ENCODE peak calls at places on chromosomes 1 and 21, in nine cellular contexts. One of them, this sample, is unnamed.

GRCh38 chr1:212614398-212615091 is 6.0 kb downstream of the ATF3 start:
- DNase-seq in CD8-positive, alpha-beta memory T cell: no peak
- DNase-seq in lower leg skin: no peak
- DNase-seq in stimulated activated CD4-positive, alpha-beta T cell treated with anti-CD3 and anti-CD28 coated beads, TNF-alpha, amount 100 ng/mL, for 24 hours: no peak
- DNase-seq in ELR: no peak
- DNase-seq in EH: no peak
- DNase-seq in cardiac septum: no peak
- DNase-seq in AML-193: no peak
- DNase-seq in activated T-cell treated with anti-CD3 and anti-CD28 coated beads for 1 hour: no peak
- DNase-seq in this sample: no peak

GRCh38 chr1:205360166-205360565 is 3.4 kb upstream of the KLHDC8A start:
- DNase-seq in CD8-positive, alpha-beta memory T cell: no peak
- DNase-seq in lower leg skin: no peak
- DNase-seq in stimulated activated CD4-positive, alpha-beta T cell treated with anti-CD3 and anti-CD28 coated beads, TNF-alpha, amount 100 ng/mL, for 24 hours: no peak
- DNase-seq in ELR: no peak
- DNase-seq in EH: no peak
- DNase-seq in cardiac septum: no peak
- DNase-seq in AML-193: no peak
- DNase-seq in activated T-cell treated with anti-CD3 and anti-CD28 coated beads for 1 hour: no peak
- DNase-seq in this sample: no peak

GRCh38 chr21:41142051-41142795 is 25.7 kb upstream of the BACE2 start:
- DNase-seq in CD8-positive, alpha-beta memory T cell: no peak
- DNase-seq in lower leg skin: peak; percentile 37
- DNase-seq in stimulated activated CD4-positive, alpha-beta T cell treated with anti-CD3 and anti-CD28 coated beads, TNF-alpha, amount 100 ng/mL, for 24 hours: no peak
- DNase-seq in ELR: no peak
- DNase-seq in EH: peak; percentile 59
- DNase-seq in cardiac septum: no peak
- DNase-seq in AML-193: no peak
- DNase-seq in activated T-cell treated with anti-CD3 and anti-CD28 coated beads for 1 hour: no peak
- DNase-seq in this sample: no peak

GRCh38 chr1:242824435-242824834 is 299.9 kb upstream of the PLD5 start:
- DNase-seq in CD8-positive, alpha-beta memory T cell: no peak
- DNase-seq in lower leg skin: no peak
- DNase-seq in stimulated activated CD4-positive, alpha-beta T cell treated with anti-CD3 and anti-CD28 coated beads, TNF-alpha, amount 100 ng/mL, for 24 hours: no peak
- DNase-seq in ELR: peak; percentile 23
- DNase-seq in EH: no peak
- DNase-seq in cardiac septum: no peak
- DNase-seq in AML-193: no peak
- DNase-seq in activated T-cell treated with anti-CD3 and anti-CD28 coated beads for 1 hour: no peak
- DNase-seq in this sample: no peak

GRCh38 chr1:39657923-39658485 is 13.9 kb downstream of the NT5C1A start:
- DNase-seq in CD8-positive, alpha-beta memory T cell: peak; percentile 49
- DNase-seq in lower leg skin: no peak
- DNase-seq in stimulated activated CD4-positive, alpha-beta T cell treated with anti-CD3 and anti-CD28 coated beads, TNF-alpha, amount 100 ng/mL, for 24 hours: peak; percentile 67
- DNase-seq in ELR: peak; percentile 73
- DNase-seq in EH: peak; percentile 77
- DNase-seq in cardiac septum: no peak
- DNase-seq in AML-193: peak; percentile 75
- DNase-seq in activated T-cell treated with anti-CD3 and anti-CD28 coated beads for 1 hour: peak; percentile 56
- DNase-seq in this sample: peak; percentile 19

GRCh38 chr1:212452323-212453155 is 19.8 kb downstream of the NENF start:
- DNase-seq in CD8-positive, alpha-beta memory T cell: no peak
- DNase-seq in lower leg skin: no peak
- DNase-seq in stimulated activated CD4-positive, alpha-beta T cell treated with anti-CD3 and anti-CD28 coated beads, TNF-alpha, amount 100 ng/mL, for 24 hours: no peak
- DNase-seq in ELR: peak; percentile 46
- DNase-seq in EH: peak; percentile 87
- DNase-seq in cardiac septum: peak; percentile 80
- DNase-seq in AML-193: no peak
- DNase-seq in activated T-cell treated with anti-CD3 and anti-CD28 coated beads for 1 hour: no peak
- DNase-seq in this sample: no peak

GRCh38 chr1:111725192-111725591 is 14.0 kb downstream of the INKA2 start:
- DNase-seq in CD8-positive, alpha-beta memory T cell: no peak
- DNase-seq in lower leg skin: no peak
- DNase-seq in stimulated activated CD4-positive, alpha-beta T cell treated with anti-CD3 and anti-CD28 coated beads, TNF-alpha, amount 100 ng/mL, for 24 hours: no peak
- DNase-seq in ELR: no peak
- DNase-seq in EH: no peak
- DNase-seq in cardiac septum: peak; percentile 87
- DNase-seq in AML-193: no peak
- DNase-seq in activated T-cell treated with anti-CD3 and anti-CD28 coated beads for 1 hour: no peak
- DNase-seq in this sample: no peak

GRCh38 chr1:86695400-86695799 is 9.0 kb upstream of the SH3GLB1 start:
- DNase-seq in CD8-positive, alpha-beta memory T cell: no peak
- DNase-seq in lower leg skin: no peak
- DNase-seq in stimulated activated CD4-positive, alpha-beta T cell treated with anti-CD3 and anti-CD28 coated beads, TNF-alpha, amount 100 ng/mL, for 24 hours: no peak
- DNase-seq in ELR: peak; percentile 42
- DNase-seq in EH: peak; percentile 16
- DNase-seq in cardiac septum: no peak
- DNase-seq in AML-193: no peak
- DNase-seq in activated T-cell treated with anti-CD3 and anti-CD28 coated beads for 1 hour: no peak
- DNase-seq in this sample: no peak

GRCh38 chr1:228063251-228064191 is 19.0 kb upstream of the ARF1 start:
- DNase-seq in CD8-positive, alpha-beta memory T cell: no peak
- DNase-seq in lower leg skin: no peak
- DNase-seq in stimulated activated CD4-positive, alpha-beta T cell treated with anti-CD3 and anti-CD28 coated beads, TNF-alpha, amount 100 ng/mL, for 24 hours: no peak
- DNase-seq in ELR: no peak
- DNase-seq in EH: no peak
- DNase-seq in cardiac septum: peak; percentile 66
- DNase-seq in AML-193: no peak
- DNase-seq in activated T-cell treated with anti-CD3 and anti-CD28 coated beads for 1 hour: no peak
- DNase-seq in this sample: no peak

GRCh38 chr1:35264861-35265260 is 3.6 kb upstream of the ZMYM4 start:
- DNase-seq in CD8-positive, alpha-beta memory T cell: no peak
- DNase-seq in lower leg skin: peak; percentile 18
- DNase-seq in stimulated activated CD4-positive, alpha-beta T cell treated with anti-CD3 and anti-CD28 coated beads, TNF-alpha, amount 100 ng/mL, for 24 hours: no peak
- DNase-seq in ELR: peak; percentile 66
- DNase-seq in EH: peak; percentile 92
- DNase-seq in cardiac septum: no peak
- DNase-seq in AML-193: peak; percentile 88
- DNase-seq in activated T-cell treated with anti-CD3 and anti-CD28 coated beads for 1 hour: no peak
- DNase-seq in this sample: peak; percentile 8

GRCh38 chr1:156794506-156795373 is 21.9 kb downstream of the SH2D2A start:
- DNase-seq in CD8-positive, alpha-beta memory T cell: no peak
- DNase-seq in lower leg skin: no peak
- DNase-seq in stimulated activated CD4-positive, alpha-beta T cell treated with anti-CD3 and anti-CD28 coated beads, TNF-alpha, amount 100 ng/mL, for 24 hours: no peak
- DNase-seq in ELR: peak; percentile 83
- DNase-seq in EH: peak; percentile 44
- DNase-seq in cardiac septum: no peak
- DNase-seq in AML-193: no peak
- DNase-seq in activated T-cell treated with anti-CD3 and anti-CD28 coated beads for 1 hour: no peak
- DNase-seq in this sample: no peak

GRCh38 chr21:44366586-44367211 is 13.3 kb downstream of the TRPM2 start:
- DNase-seq in CD8-positive, alpha-beta memory T cell: no peak
- DNase-seq in lower leg skin: no peak
- DNase-seq in stimulated activated CD4-positive, alpha-beta T cell treated with anti-CD3 and anti-CD28 coated beads, TNF-alpha, amount 100 ng/mL, for 24 hours: no peak
- DNase-seq in ELR: no peak
- DNase-seq in EH: no peak
- DNase-seq in cardiac septum: no peak
- DNase-seq in AML-193: no peak
- DNase-seq in activated T-cell treated with anti-CD3 and anti-CD28 coated beads for 1 hour: no peak
- DNase-seq in this sample: no peak

GRCh38 chr1:31751822-31752241 is 12.3 kb downstream of the ADGRB2 start:
- DNase-seq in CD8-positive, alpha-beta memory T cell: no peak
- DNase-seq in lower leg skin: no peak
- DNase-seq in stimulated activated CD4-positive, alpha-beta T cell treated with anti-CD3 and anti-CD28 coated beads, TNF-alpha, amount 100 ng/mL, for 24 hours: no peak
- DNase-seq in ELR: no peak
- DNase-seq in EH: no peak
- DNase-seq in cardiac septum: no peak
- DNase-seq in AML-193: no peak
- DNase-seq in activated T-cell treated with anti-CD3 and anti-CD28 coated beads for 1 hour: no peak
- DNase-seq in this sample: no peak

GRCh38 chr1:172976222-172977041 is 74.3 kb downstream of the TNFSF18 start:
- DNase-seq in CD8-positive, alpha-beta memory T cell: no peak
- DNase-seq in lower leg skin: no peak
- DNase-seq in stimulated activated CD4-positive, alpha-beta T cell treated with anti-CD3 and anti-CD28 coated beads, TNF-alpha, amount 100 ng/mL, for 24 hours: no peak
- DNase-seq in ELR: peak; percentile 52
- DNase-seq in EH: peak; percentile 91
- DNase-seq in cardiac septum: no peak
- DNase-seq in AML-193: no peak
- DNase-seq in activated T-cell treated with anti-CD3 and anti-CD28 coated beads for 1 hour: no peak
- DNase-seq in this sample: no peak

GRCh38 chr1:182110635-182111034 is 49.1 kb upstream of the ZNF648 start:
- DNase-seq in CD8-positive, alpha-beta memory T cell: no peak
- DNase-seq in lower leg skin: no peak
- DNase-seq in stimulated activated CD4-positive, alpha-beta T cell treated with anti-CD3 and anti-CD28 coated beads, TNF-alpha, amount 100 ng/mL, for 24 hours: no peak
- DNase-seq in ELR: no peak
- DNase-seq in EH: no peak
- DNase-seq in cardiac septum: no peak
- DNase-seq in AML-193: no peak
- DNase-seq in activated T-cell treated with anti-CD3 and anti-CD28 coated beads for 1 hour: no peak
- DNase-seq in this sample: no peak

GRCh38 chr1:8095584-8095983 is 69.5 kb upstream of the ERRFI1 start:
- DNase-seq in CD8-positive, alpha-beta memory T cell: no peak
- DNase-seq in lower leg skin: no peak
- DNase-seq in stimulated activated CD4-positive, alpha-beta T cell treated with anti-CD3 and anti-CD28 coated beads, TNF-alpha, amount 100 ng/mL, for 24 hours: no peak
- DNase-seq in ELR: peak; percentile 35
- DNase-seq in EH: no peak
- DNase-seq in cardiac septum: no peak
- DNase-seq in AML-193: no peak
- DNase-seq in activated T-cell treated with anti-CD3 and anti-CD28 coated beads for 1 hour: no peak
- DNase-seq in this sample: no peak

GRCh38 chr1:84253891-84254290 is 47.6 kb upstream of the SAMD13 start:
- DNase-seq in CD8-positive, alpha-beta memory T cell: no peak
- DNase-seq in lower leg skin: no peak
- DNase-seq in stimulated activated CD4-positive, alpha-beta T cell treated with anti-CD3 and anti-CD28 coated beads, TNF-alpha, amount 100 ng/mL, for 24 hours: no peak
- DNase-seq in ELR: peak; percentile 95
- DNase-seq in EH: peak; percentile 92
- DNase-seq in cardiac septum: peak; percentile 76
- DNase-seq in AML-193: no peak
- DNase-seq in activated T-cell treated with anti-CD3 and anti-CD28 coated beads for 1 hour: no peak
- DNase-seq in this sample: peak; percentile 77

GRCh38 chr21:22679207-22679606 is 1681.0 kb downstream of the NCAM2 start:
- DNase-seq in CD8-positive, alpha-beta memory T cell: no peak
- DNase-seq in lower leg skin: no peak
- DNase-seq in stimulated activated CD4-positive, alpha-beta T cell treated with anti-CD3 and anti-CD28 coated beads, TNF-alpha, amount 100 ng/mL, for 24 hours: no peak
- DNase-seq in ELR: no peak
- DNase-seq in EH: no peak
- DNase-seq in cardiac septum: peak; percentile 75
- DNase-seq in AML-193: no peak
- DNase-seq in activated T-cell treated with anti-CD3 and anti-CD28 coated beads for 1 hour: no peak
- DNase-seq in this sample: no peak

GRCh38 chr1:245133995-245134715 is 20.6 kb upstream of the KIF26B start:
- DNase-seq in CD8-positive, alpha-beta memory T cell: no peak
- DNase-seq in lower leg skin: no peak
- DNase-seq in stimulated activated CD4-positive, alpha-beta T cell treated with anti-CD3 and anti-CD28 coated beads, TNF-alpha, amount 100 ng/mL, for 24 hours: no peak
- DNase-seq in ELR: no peak
- DNase-seq in EH: no peak
- DNase-seq in cardiac septum: peak; percentile 80
- DNase-seq in AML-193: no peak
- DNase-seq in activated T-cell treated with anti-CD3 and anti-CD28 coated beads for 1 hour: no peak
- DNase-seq in this sample: no peak

GRCh38 chr1:43068911-43069310 is 103.2 kb downstream of the EBNA1BP2 start:
- DNase-seq in CD8-positive, alpha-beta memory T cell: no peak
- DNase-seq in lower leg skin: no peak
- DNase-seq in stimulated activated CD4-positive, alpha-beta T cell treated with anti-CD3 and anti-CD28 coated beads, TNF-alpha, amount 100 ng/mL, for 24 hours: no peak
- DNase-seq in ELR: no peak
- DNase-seq in EH: no peak
- DNase-seq in cardiac septum: no peak
- DNase-seq in AML-193: no peak
- DNase-seq in activated T-cell treated with anti-CD3 and anti-CD28 coated beads for 1 hour: no peak
- DNase-seq in this sample: no peak

GRCh38 chr1:47661065-47661464 is 223.2 kb downstream of the FOXD2 start:
- DNase-seq in CD8-positive, alpha-beta memory T cell: no peak
- DNase-seq in lower leg skin: no peak
- DNase-seq in stimulated activated CD4-positive, alpha-beta T cell treated with anti-CD3 and anti-CD28 coated beads, TNF-alpha, amount 100 ng/mL, for 24 hours: no peak
- DNase-seq in ELR: no peak
- DNase-seq in EH: no peak
- DNase-seq in cardiac septum: no peak
- DNase-seq in AML-193: no peak
- DNase-seq in activated T-cell treated with anti-CD3 and anti-CD28 coated beads for 1 hour: no peak
- DNase-seq in this sample: no peak